ENCODE peak calls at places on chromosomes 7 and 10, in seven cellular contexts. E, V, W, D, M, T and R are unnamed samples.

GRCh38 chr10:22454634-22455033 is 109.3 kb downstream of the SPAG6 start:
- DNase-seq in E (no peak), V (no peak), W (no peak), D (no peak), M (no peak), T (no peak), R (no peak)

GRCh38 chr10:58360412-58361004 is 24.7 kb upstream of the TFAM start:
- DNase-seq in E (no peak), V (no peak), W (peak), D (no peak), M (no peak), T (no peak), R (no peak)

GRCh38 chr10:62166331-62167154 is 102.1 kb downstream of the RTKN2 start:
- DNase-seq in E (no peak), V (peak), W (no peak), D (no peak), M (no peak), T (peak), R (peak)

GRCh38 chr7:151168022-151168786 is 710 bp upstream of the GBX1 start:
- DNase-seq in E (no peak), V (peak), W (peak), D (peak), M (no peak), T (no peak), R (no peak)

GRCh38 chr7:107951896-107952295 is 51.1 kb downstream of the LAMB1 start:
- DNase-seq in E (no peak), V (no peak), W (no peak), D (peak), M (no peak), T (no peak), R (no peak)

GRCh38 chr10:79933961-79934360 is 14.9 kb downstream of the SFTPD start:
- DNase-seq in E (no peak), V (no peak), W (no peak), D (no peak), M (no peak), T (peak), R (peak)

GRCh38 chr10:77510695-77511094 is 126.9 kb downstream of the KCNMA1 start:
- DNase-seq in E (no peak), V (no peak), W (no peak), D (no peak), M (no peak), T (no peak), R (no peak)

GRCh38 chr7:44057849-44058758 is 7.3 kb downstream of the PGAM2 start:
- DNase-seq in E (no peak), V (peak), W (peak), D (no peak), M (no peak), T (no peak), R (no peak)

GRCh38 chr10:103739039-103739764 is 116.2 kb downstream of the SH3PXD2A start:
- DNase-seq in E (no peak), V (peak), W (peak), D (no peak), M (no peak), T (peak), R (no peak)

GRCh38 chr7:26155531-26156375 is 3.8 kb downstream of the NFE2L3 start:
- DNase-seq in E (no peak), V (no peak), W (no peak), D (peak), M (no peak), T (no peak), R (no peak)

GRCh38 chr7:150502519-150502918 is 12.2 kb upstream of the GIMAP7 start:
- DNase-seq in E (no peak), V (no peak), W (no peak), D (no peak), M (no peak), T (no peak), R (no peak)

GRCh38 chr7:78148166-78148894 is 349.8 kb downstream of the PHTF2 start:
- DNase-seq in E (no peak), V (no peak), W (no peak), D (no peak), M (no peak), T (no peak), R (no peak)

GRCh38 chr7:33903770-33904679 is 1.3 kb upstream of the BMPER start:
- DNase-seq in E (no peak), V (peak), W (peak), D (peak), M (no peak), T (no peak), R (no peak)

GRCh38 chr10:113854757-113855626 is 531 bp downstream of the NHLRC2 start:
- DNase-seq in E (peak), V (peak), W (peak), D (peak), M (peak), T (peak), R (peak)

GRCh38 chr10:98258683-98259454 is 9.1 kb downstream of the LOXL4 start:
- DNase-seq in E (no peak), V (no peak), W (no peak), D (no peak), M (no peak), T (peak), R (no peak)

GRCh38 chr10:22791655-22792054 is 77.3 kb upstream of the PIP4K2A start:
- DNase-seq in E (no peak), V (no peak), W (no peak), D (no peak), M (no peak), T (no peak), R (no peak)

GRCh38 chr7:141339603-141340002 is 211.6 kb upstream of the AGK start:
- DNase-seq in E (no peak), V (no peak), W (no peak), D (no peak), M (no peak), T (no peak), R (no peak)

GRCh38 chr10:13231808-13232207 is 2.4 kb downstream of the UCMA start:
- DNase-seq in E (no peak), V (no peak), W (no peak), D (no peak), M (no peak), T (no peak), R (no peak)

GRCh38 chr10:69988094-69988493 is 64.6 kb upstream of the MACROH2A2 start:
- DNase-seq in E (no peak), V (no peak), W (no peak), D (no peak), M (no peak), T (no peak), R (no peak)

GRCh38 chr7:44189993-44190872 is 994 bp upstream of the GCK start:
- DNase-seq in E (no peak), V (no peak), W (no peak), D (no peak), M (no peak), T (no peak), R (no peak)

GRCh38 chr10:1509003-1509402 is 228.3 kb downstream of the ADARB2 start:
- DNase-seq in E (no peak), V (no peak), W (no peak), D (no peak), M (no peak), T (no peak), R (no peak)

GRCh38 chr7:99380823-99381663 is 6.5 kb downstream of the ARPC1B start:
- DNase-seq in E (no peak), V (peak), W (no peak), D (no peak), M (peak), T (no peak), R (peak)

GRCh38 chr10:11145498-11145855 is 127.8 kb downstream of the CELF2 start:
- DNase-seq in E (no peak), V (peak), W (no peak), D (no peak), M (peak), T (peak), R (no peak)

GRCh38 chr10:71597821-71598498 is 121.6 kb downstream of the C10orf105 start:
- DNase-seq in E (peak), V (peak), W (peak), D (no peak), M (no peak), T (peak), R (peak)

GRCh38 chr7:130853503-130854279 is 119.7 kb upstream of the KLF14 start:
- DNase-seq in E (no peak), V (no peak), W (no peak), D (peak), M (no peak), T (no peak), R (no peak)

GRCh38 chr10:23534328-23534727 is 95.5 kb downstream of the OTUD1 start:
- DNase-seq in E (no peak), V (no peak), W (no peak), D (no peak), M (no peak), T (no peak), R (no peak)

GRCh38 chr10:86048973-86049372 is 317.6 kb downstream of the GRID1 start:
- DNase-seq in E (no peak), V (no peak), W (no peak), D (no peak), M (no peak), T (no peak), R (no peak)

GRCh38 chr7:16791895-16792294 is 12.9 kb downstream of the AGR2 start:
- DNase-seq in E (no peak), V (no peak), W (no peak), D (no peak), M (no peak), T (peak), R (no peak)

GRCh38 chr7:128343554-128344430 is at the start of gene RBM28:
- DNase-seq in E (peak), V (peak), W (peak), D (peak), M (peak), T (peak), R (peak)

GRCh38 chr10:22620140-22620857 is 94.1 kb downstream of the PIP4K2A start:
- DNase-seq in E (peak), V (peak), W (peak), D (peak), M (no peak), T (no peak), R (peak)

GRCh38 chr7:155214328-155214986 is 83.2 kb upstream of the INSIG1 start:
- DNase-seq in E (no peak), V (no peak), W (no peak), D (peak), M (no peak), T (peak), R (no peak)

GRCh38 chr7:149722356-149722957 is 50.9 kb downstream of the ZNF467 start:
- DNase-seq in E (no peak), V (no peak), W (no peak), D (no peak), M (no peak), T (no peak), R (no peak)

GRCh38 chr10:1611936-1612550 is 125.3 kb downstream of the ADARB2 start:
- DNase-seq in E (no peak), V (no peak), W (no peak), D (no peak), M (no peak), T (no peak), R (no peak)

GRCh38 chr7:108156897-108157605 is 26.9 kb upstream of the LAMB4 start:
- DNase-seq in E (no peak), V (no peak), W (no peak), D (no peak), M (no peak), T (no peak), R (no peak)

GRCh38 chr10:86281396-86281795 is 85.2 kb downstream of the GRID1 start:
- DNase-seq in E (no peak), V (no peak), W (no peak), D (no peak), M (no peak), T (no peak), R (no peak)

GRCh38 chr10:86068532-86069337 is 297.9 kb downstream of the GRID1 start:
- DNase-seq in E (no peak), V (no peak), W (no peak), D (no peak), M (no peak), T (no peak), R (no peak)

GRCh38 chr10:3865565-3865964 is 80.6 kb upstream of the KLF6 start:
- DNase-seq in E (no peak), V (no peak), W (no peak), D (no peak), M (no peak), T (no peak), R (no peak)

GRCh38 chr10:76583711-76584161 is 1053.9 kb downstream of the KCNMA1 start:
- DNase-seq in E (no peak), V (no peak), W (no peak), D (no peak), M (no peak), T (no peak), R (no peak)